ENCODE peak calls at places on chromosomes 2 and 18, in five cellular contexts. S is left ventricle myocardium inferior, J is DND-41, V is cardiac muscle cell, F is Peyer's patch. X is an unnamed sample.

GRCh38 chr18:12520442-12520992 is 112.8 kb downstream of the PRELID3A start:
- DNase-seq in S (no peak), J (no peak), V (peak), F (no peak), X (no peak)

GRCh38 chr2:235630723-235631122 is 136.9 kb downstream of the AGAP1 start:
- DNase-seq in S (no peak), J (no peak), V (no peak), F (no peak), X (no peak)

GRCh38 chr18:27005589-27005988 is 140.1 kb upstream of the AQP4 start:
- DNase-seq in S (no peak), J (peak), V (peak), F (no peak), X (no peak)

GRCh38 chr2:219983836-219984235 is 356.4 kb downstream of the SLC4A3 start:
- DNase-seq in S (no peak), J (no peak), V (peak), F (no peak), X (no peak)

GRCh38 chr18:57805117-57805516 is 2.0 kb upstream of the ATP8B1 start:
- DNase-seq in S (no peak), J (no peak), V (no peak), F (no peak), X (no peak)

GRCh38 chr2:143347303-143347702 is 218.1 kb downstream of the ARHGAP15 start:
- DNase-seq in S (no peak), J (no peak), V (no peak), F (no peak), X (no peak)

GRCh38 chr2:106805716-106806115 is 80.3 kb downstream of the ST6GAL2 start:
- DNase-seq in S (no peak), J (no peak), V (no peak), F (no peak), X (no peak)

GRCh38 chr2:75074228-75074627 is 115.8 kb downstream of the POLE4 start:
- DNase-seq in S (no peak), J (no peak), V (no peak), F (no peak), X (no peak)

GRCh38 chr2:175577405-175577986 is 396.0 kb upstream of the ATP5MC3 start:
- DNase-seq in S (no peak), J (no peak), V (no peak), F (no peak), X (no peak)

GRCh38 chr2:179338681-179339080 is 74.0 kb upstream of the SESTD1 start:
- DNase-seq in S (no peak), J (no peak), V (peak), F (no peak), X (no peak)

GRCh38 chr2:9335322-9335754 is 88.0 kb downstream of the ITGB1BP1 start:
- DNase-seq in S (no peak), J (no peak), V (no peak), F (no peak), X (no peak)

GRCh38 chr2:84991404-84992151 is 20.6 kb downstream of the KCMF1 start:
- DNase-seq in S (no peak), J (no peak), V (peak), F (no peak), X (no peak)

GRCh38 chr2:101251844-101252407 is 760 bp upstream of the CNOT11 start:
- DNase-seq in S (no peak), J (peak), V (peak), F (peak), X (peak)

GRCh38 chr2:23367760-23368159 is 17.2 kb upstream of the KLHL29 start:
- DNase-seq in S (no peak), J (no peak), V (peak), F (no peak), X (no peak)

GRCh38 chr2:10204326-10205200 is 82.0 kb downstream of the RRM2 start:
- DNase-seq in S (no peak), J (no peak), V (no peak), F (no peak), X (no peak)

GRCh38 chr2:38187416-38188127 is 111.6 kb upstream of the CYP1B1 start:
- DNase-seq in S (peak), J (no peak), V (peak), F (peak), X (no peak)

GRCh38 chr2:68237404-68237803 is 14.9 kb downstream of the PPP3R1 start:
- DNase-seq in S (no peak), J (no peak), V (peak), F (no peak), X (no peak)

GRCh38 chr2:224271854-224272620 is 129.9 kb downstream of the FAM124B start:
- DNase-seq in S (no peak), J (no peak), V (no peak), F (no peak), X (no peak)

GRCh38 chr2:216350214-216350789 is 22.0 kb downstream of the MARCHF4 start:
- DNase-seq in S (no peak), J (no peak), V (no peak), F (no peak), X (peak)

GRCh38 chr2:226802573-226802972 is 3.0 kb upstream of the IRS1 start:
- DNase-seq in S (no peak), J (no peak), V (peak), F (no peak), X (peak)

GRCh38 chr18:22710628-22711380 is 222.3 kb upstream of the RBBP8 start:
- DNase-seq in S (peak), J (no peak), V (peak), F (no peak), X (no peak)

GRCh38 chr2:130986890-130987493 is 106.3 kb downstream of the FAM168B start:
- DNase-seq in S (no peak), J (no peak), V (no peak), F (no peak), X (no peak)

GRCh38 chr2:172480301-172481218 is 53.2 kb downstream of the ITGA6 start:
- DNase-seq in S (peak), J (no peak), V (peak), F (no peak), X (no peak)

GRCh38 chr2:11505652-11506610 is 27.9 kb upstream of the GREB1 start:
- DNase-seq in S (no peak), J (no peak), V (no peak), F (no peak), X (no peak)

GRCh38 chr2:150171065-150171548 is 316.4 kb downstream of the RND3 start:
- DNase-seq in S (no peak), J (no peak), V (no peak), F (no peak), X (no peak)

GRCh38 chr2:129728251-129728972 is 251.1 kb upstream of the RAB6C start:
- DNase-seq in S (no peak), J (no peak), V (no peak), F (no peak), X (no peak)

GRCh38 chr18:13623348-13623747 is 103.0 kb downstream of the FAM210A start:
- DNase-seq in S (no peak), J (no peak), V (no peak), F (no peak), X (no peak)

GRCh38 chr18:8337216-8337615 is 272.0 kb upstream of the RAB12 start:
- DNase-seq in S (no peak), J (no peak), V (no peak), F (no peak), X (no peak)

GRCh38 chr2:45131587-45131986 is 122.3 kb upstream of the SIX2 start:
- DNase-seq in S (no peak), J (no peak), V (peak), F (no peak), X (no peak)

GRCh38 chr2:229719926-229720652 is 5.7 kb upstream of the DNER start:
- DNase-seq in S (no peak), J (no peak), V (peak), F (no peak), X (no peak)

GRCh38 chr2:55327470-55328230 is 58.6 kb upstream of the MTIF2 start:
- DNase-seq in S (no peak), J (no peak), V (no peak), F (no peak), X (no peak)

DNA sequence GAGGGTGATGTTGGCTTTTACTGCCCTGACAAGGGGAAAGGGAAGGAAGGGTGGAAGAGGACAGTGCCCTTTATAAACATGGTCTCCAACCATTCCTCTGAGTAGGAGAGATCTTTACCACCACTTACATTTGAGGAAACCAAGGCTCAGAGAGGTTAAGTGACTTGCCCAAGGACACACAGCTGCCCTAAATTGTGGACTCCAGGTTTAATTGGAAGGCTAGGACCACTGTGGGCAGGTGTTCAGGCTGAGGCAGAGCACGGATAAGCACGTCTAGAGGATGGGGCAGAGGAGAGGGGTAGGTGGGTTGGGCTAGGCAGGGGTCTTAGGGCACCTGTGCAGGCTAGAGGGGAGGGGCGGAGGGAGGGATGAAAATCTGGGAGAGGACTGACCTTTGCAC is 32.7 kb downstream of the INHBB start:
- DNase-seq in S (no peak), J (no peak), V (no peak), F (no peak), X (no peak)
- H3K27ac ChIP-seq in S (no peak), J (no peak), V (no peak), F (no peak), X (no peak)

DNA sequence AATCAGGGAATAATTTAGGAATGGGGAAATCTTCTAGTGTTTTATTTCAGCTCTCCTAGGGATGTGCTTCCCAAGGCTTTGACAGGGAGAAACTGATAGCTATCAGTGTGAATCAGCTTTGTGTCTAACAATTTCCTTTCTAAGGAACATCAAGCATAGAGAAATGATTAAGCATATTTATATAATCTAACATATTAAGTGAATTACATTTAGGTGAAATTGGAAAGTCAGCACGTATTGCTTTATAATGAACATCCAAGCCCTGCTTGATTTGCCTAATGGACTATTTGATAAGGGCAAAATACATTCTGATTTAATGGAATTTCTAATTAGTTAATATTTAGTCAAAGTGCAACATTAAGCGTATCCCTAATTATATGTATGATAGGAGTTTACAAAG is 19.5 kb upstream of the TSPYL6 start:
- DNase-seq in S (no peak), J (no peak), V (no peak), F (no peak), X (no peak)
- H3K27ac ChIP-seq in S (peak), J (peak), V (no peak), F (no peak), X (no peak)

DNA sequence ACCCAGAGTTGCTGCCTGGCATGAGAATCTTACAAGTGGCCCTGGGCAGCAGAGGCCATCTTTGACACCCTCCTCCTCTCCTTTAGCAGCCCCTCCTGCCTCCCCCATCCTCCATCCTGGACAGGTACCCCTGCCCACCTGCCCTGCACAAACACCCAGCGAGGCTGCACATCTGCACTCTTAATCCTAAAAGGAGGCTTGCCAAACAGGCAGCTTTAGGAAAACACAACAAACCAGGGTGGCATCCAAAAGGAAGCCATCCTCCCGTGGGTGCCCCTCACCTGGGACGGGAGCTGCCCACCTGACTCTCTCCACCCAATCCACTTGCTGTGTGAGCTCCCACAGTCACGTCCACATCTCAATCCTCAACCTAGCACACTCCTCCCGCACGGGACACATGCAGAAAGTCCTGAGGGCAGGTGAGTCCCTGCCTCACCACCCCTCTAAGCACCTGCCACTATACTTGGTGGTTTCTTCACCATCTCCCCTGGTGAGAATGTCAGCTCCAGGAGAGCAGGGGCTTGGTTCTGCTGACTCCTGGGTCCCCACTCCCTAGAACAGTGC is 5.8 kb downstream of the BIN1 start:
- DNase-seq in S (no peak), J (no peak), V (no peak), F (no peak), X (no peak)
- H3K27ac ChIP-seq in S (no peak), J (no peak), V (no peak), F (no peak), X (no peak)

DNA sequence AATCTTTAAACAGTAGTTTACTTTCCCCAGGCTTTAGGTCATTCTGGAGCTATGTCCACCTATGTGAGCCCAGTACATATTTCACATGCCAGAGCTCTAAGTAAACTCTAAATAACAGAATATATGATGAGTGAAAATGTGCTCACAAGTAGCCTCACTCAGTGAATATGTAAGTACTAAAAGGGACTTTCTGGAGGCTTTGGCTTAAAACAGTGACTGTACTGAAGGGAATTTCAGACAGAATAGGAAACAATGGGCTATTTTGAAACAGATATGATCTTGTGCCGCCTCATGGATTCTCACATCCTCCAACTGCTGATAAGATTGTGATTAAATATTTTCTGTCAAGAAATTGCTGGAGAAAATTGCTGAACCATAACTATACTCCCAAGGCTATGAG is 747.9 kb downstream of the SOCS6 start:
- DNase-seq in S (no peak), J (no peak), V (peak), F (no peak), X (no peak)
- H3K27ac ChIP-seq in S (no peak), J (no peak), V (no peak), F (no peak), X (no peak)

GRCh38 chr2:108580079-108580478 is 45.8 kb downstream of the LIMS1 start:
- DNase-seq in S (no peak), J (no peak), V (no peak), F (no peak), X (no peak)
- H3K27ac ChIP-seq in S (peak), J (no peak), V (no peak), F (no peak), X (no peak)

GRCh38 chr18:21386523-21387240 is 144.7 kb downstream of the GREB1L start:
- DNase-seq in S (no peak), J (no peak), V (no peak), F (no peak), X (no peak)

GRCh38 chr18:21389903-21390302 is 147.9 kb downstream of the GREB1L start:
- DNase-seq in S (no peak), J (no peak), V (no peak), F (no peak), X (no peak)

GRCh38 chr18:21391074-21391673 is 149.1 kb downstream of the GREB1L start:
- DNase-seq in S (no peak), J (no peak), V (peak), F (no peak), X (no peak)

GRCh38 chr18:21393986-21394385 is 152.0 kb downstream of the GREB1L start:
- DNase-seq in S (peak), J (no peak), V (peak), F (no peak), X (no peak)

GRCh38 chr18:21389283-21389682 is 147.3 kb downstream of the GREB1L start:
- DNase-seq in S (no peak), J (no peak), V (no peak), F (no peak), X (no peak)
- H3K27ac ChIP-seq in S (no peak), J (no peak), V (no peak), F (no peak), X (no peak)

GRCh38 chr2:205768341-205768740 is 86.0 kb downstream of the NRP2 start:
- DNase-seq in S (peak), J (no peak), V (no peak), F (no peak), X (no peak)
- H3K27ac ChIP-seq in S (peak), J (no peak), V (peak), F (no peak), X (no peak)

GRCh38 chr2:238461916-238462315 is 35.2 kb downstream of the ASB1 start:
- DNase-seq in S (no peak), J (no peak), V (no peak), F (no peak), X (no peak)
- H3K27ac ChIP-seq in S (no peak), J (no peak), V (no peak), F (no peak), X (no peak)

GRCh38 chr2:135963841-135964240 is 21.6 kb downstream of the DARS1 start:
- DNase-seq in S (no peak), J (no peak), V (no peak), F (no peak), X (no peak)

GRCh38 chr2:135960150-135960549 is 25.3 kb downstream of the DARS1 start:
- DNase-seq in S (no peak), J (no peak), V (no peak), F (no peak), X (no peak)

GRCh38 chr2:135965756-135966155 is 19.7 kb downstream of the DARS1 start:
- DNase-seq in S (no peak), J (no peak), V (no peak), F (no peak), X (no peak)

GRCh38 chr2:135962401-135963138 is 22.9 kb downstream of the DARS1 start:
- DNase-seq in S (no peak), J (no peak), V (no peak), F (no peak), X (no peak)

GRCh38 chr2:135960598-135961551 is 24.6 kb downstream of the DARS1 start:
- DNase-seq in S (no peak), J (no peak), V (peak), F (no peak), X (peak)
- H3K27ac ChIP-seq in S (peak), J (peak), V (peak), F (peak), X (peak)

X was measured in CD4-positive, alpha-beta memory T cell.